ENCODE peak calls at places on chromosomes 7 and 10, in nine cellular contexts. One of them, this sample, is unnamed.

GRCh38 chr10:23344251-23344841 is at the start of gene C10orf67:
- DNase-seq in KBM-7: no peak
- DNase-seq in cerebellum: peak; percentile 22
- DNase-seq in H54: no peak
- DNase-seq in COLO829: no peak
- DNase-seq in naive thymus-derived CD8-positive, alpha-beta T cell: no peak
- DNase-seq in left lobe of liver: no peak
- DNase-seq in T-cell: no peak
- DNase-seq in substantia nigra: peak; percentile 52
- DNase-seq in this sample: no peak

GRCh38 chr7:29319719-29320521 is 125.3 kb downstream of the CHN2 start:
- DNase-seq in KBM-7: peak; percentile 9
- DNase-seq in cerebellum: no peak
- DNase-seq in H54: no peak
- DNase-seq in COLO829: peak; percentile 27
- DNase-seq in naive thymus-derived CD8-positive, alpha-beta T cell: no peak
- DNase-seq in left lobe of liver: no peak
- DNase-seq in T-cell: no peak
- DNase-seq in substantia nigra: peak; percentile 56
- DNase-seq in this sample: no peak

GRCh38 chr10:60798031-60798430 is 19.8 kb downstream of the CDK1 start:
- DNase-seq in KBM-7: no peak
- DNase-seq in cerebellum: no peak
- DNase-seq in H54: no peak
- DNase-seq in COLO829: no peak
- DNase-seq in naive thymus-derived CD8-positive, alpha-beta T cell: no peak
- DNase-seq in left lobe of liver: no peak
- DNase-seq in T-cell: no peak
- DNase-seq in substantia nigra: no peak
- DNase-seq in this sample: no peak

GRCh38 chr7:127592550-127592949 is 986 bp upstream of the FSCN3 start:
- DNase-seq in KBM-7: no peak
- DNase-seq in cerebellum: no peak
- DNase-seq in H54: no peak
- DNase-seq in COLO829: no peak
- DNase-seq in naive thymus-derived CD8-positive, alpha-beta T cell: no peak
- DNase-seq in left lobe of liver: no peak
- DNase-seq in T-cell: no peak
- DNase-seq in substantia nigra: no peak
- DNase-seq in this sample: no peak

GRCh38 chr7:171912-172515 is 20.4 kb upstream of the FAM20C start:
- DNase-seq in KBM-7: no peak
- DNase-seq in cerebellum: no peak
- DNase-seq in H54: no peak
- DNase-seq in COLO829: no peak
- DNase-seq in naive thymus-derived CD8-positive, alpha-beta T cell: no peak
- DNase-seq in left lobe of liver: no peak
- DNase-seq in T-cell: no peak
- DNase-seq in substantia nigra: no peak
- DNase-seq in this sample: no peak

GRCh38 chr10:22854935-22855421 is 72.9 kb upstream of the ARMC3 start:
- DNase-seq in KBM-7: no peak
- DNase-seq in cerebellum: no peak
- DNase-seq in H54: no peak
- DNase-seq in COLO829: no peak
- DNase-seq in naive thymus-derived CD8-positive, alpha-beta T cell: no peak
- DNase-seq in left lobe of liver: no peak
- DNase-seq in T-cell: no peak
- DNase-seq in substantia nigra: no peak
- DNase-seq in this sample: no peak

GRCh38 chr10:116307450-116307849 is 16.8 kb upstream of the CCDC172 start:
- DNase-seq in KBM-7: no peak
- DNase-seq in cerebellum: no peak
- DNase-seq in H54: no peak
- DNase-seq in COLO829: no peak
- DNase-seq in naive thymus-derived CD8-positive, alpha-beta T cell: no peak
- DNase-seq in left lobe of liver: no peak
- DNase-seq in T-cell: no peak
- DNase-seq in substantia nigra: no peak
- DNase-seq in this sample: no peak

GRCh38 chr10:22662693-22663330 is 51.6 kb downstream of the PIP4K2A start:
- DNase-seq in KBM-7: no peak
- DNase-seq in cerebellum: no peak
- DNase-seq in H54: no peak
- DNase-seq in COLO829: peak; percentile 44
- DNase-seq in naive thymus-derived CD8-positive, alpha-beta T cell: no peak
- DNase-seq in left lobe of liver: no peak
- DNase-seq in T-cell: no peak
- DNase-seq in substantia nigra: no peak
- DNase-seq in this sample: no peak